ENCODE peak calls at places on chromosomes 11 and 22, in four cellular contexts. Z is SK-N-SH, S is K562, K is HepG2. P is an unnamed sample.

GRCh38 chr22:33654173-33654890 is 265.9 kb downstream of the LARGE1 start:
- DNase-seq in Z (no peak), K (no peak), S (no peak), P (no peak)

GRCh38 chr11:78201096-78201495 is 12.4 kb downstream of the USP35 start:
- DNase-seq in S (no peak), K (no peak), Z (no peak), P (no peak)

GRCh38 chr11:250740-251299 is 14.0 kb downstream of the PSMD13 start:
- DNase-seq in S (peak), Z (peak), K (no peak), P (peak)

GRCh38 chr22:40348025-40348658 is 1.8 kb downstream of the ADSL start:
- DNase-seq in Z (peak), S (peak), K (peak), P (peak)

GRCh38 chr11:113045146-113045545 is 83.9 kb downstream of the NCAM1 start:
- DNase-seq in K (no peak), Z (no peak), S (peak), P (no peak)

GRCh38 chr11:8631395-8632110 is 37.5 kb upstream of the STK33 start:
- DNase-seq in Z (no peak), K (no peak), S (peak), P (no peak)

GRCh38 chr11:91156041-91156440 is 933.2 kb upstream of the CHORDC1 start:
- DNase-seq in S (no peak), Z (no peak), K (no peak), P (no peak)

GRCh38 chr22:44587911-44588310 is 89.9 kb upstream of the RTL6 start:
- DNase-seq in K (no peak), Z (no peak), S (peak), P (no peak)

GRCh38 chr11:9462172-9462799 is 1.5 kb downstream of the ZNF143 start:
- DNase-seq in Z (no peak), K (no peak), S (no peak), P (no peak)

GRCh38 chr11:61083601-61084147 is 18.6 kb upstream of the CD5 start:
- DNase-seq in S (no peak), Z (no peak), K (no peak), P (no peak)

GRCh38 chr22:43077121-43077877 is 11.9 kb downstream of the TTLL1 start:
- DNase-seq in S (no peak), K (no peak), Z (no peak), P (no peak)

GRCh38 chr22:30336752-30337460 is 10.2 kb upstream of the TBC1D10A start:
- DNase-seq in K (no peak), Z (no peak), S (no peak), P (no peak)

GRCh38 chr11:35678975-35679374 is 16.4 kb downstream of the TRIM44 start:
- DNase-seq in Z (no peak), S (no peak), K (no peak), P (no peak)

GRCh38 chr11:390175-390574 is 3.8 kb upstream of the PKP3 start:
- DNase-seq in Z (no peak), K (peak), S (peak), P (peak)

GRCh38 chr11:27429740-27430451 is 42.7 kb downstream of the LGR4 start:
- DNase-seq in S (no peak), Z (peak), K (no peak), P (no peak)

GRCh38 chr11:115425816-115426215 is 78.4 kb downstream of the CADM1 start:
- DNase-seq in Z (no peak), S (no peak), K (no peak), P (no peak)

GRCh38 chr11:130118636-130119387 is 40.8 kb upstream of the ST14 start:
- DNase-seq in K (peak), Z (no peak), S (no peak), P (no peak)

GRCh38 chr22:24951942-24952836 is at the start of gene KIAA1671:
- DNase-seq in Z (peak), K (peak), S (peak), P (peak)

GRCh38 chr11:119222308-119222707 is 16.2 kb downstream of the CBL start:
- DNase-seq in S (no peak), Z (peak), K (no peak), P (no peak)

GRCh38 chr22:44246615-44247326 is 66.0 kb downstream of the SHISAL1 start:
- DNase-seq in K (no peak), S (no peak), Z (no peak), P (no peak)

GRCh38 chr11:100890779-100891178 is 203.7 kb downstream of the ARHGAP42 start:
- DNase-seq in Z (no peak), K (no peak), S (no peak), P (no peak)

GRCh38 chr11:82936261-82936660 is 34.7 kb downstream of the DDIAS start:
- DNase-seq in S (no peak), Z (no peak), K (no peak), P (no peak)

GRCh38 chr22:17235149-17235655 is 16.0 kb upstream of the ADA2 start:
- DNase-seq in Z (no peak), K (no peak), S (no peak), P (peak)

GRCh38 chr11:30914143-30914762 is 328.1 kb upstream of the MPPED2 start:
- DNase-seq in S (peak), Z (peak), K (peak), P (peak)

GRCh38 chr22:41974691-41975290 is 5.5 kb downstream of the SEPTIN3 start:
- DNase-seq in Z (no peak), S (no peak), K (no peak), P (no peak)

GRCh38 chr22:36366291-36366708 is 21.5 kb downstream of the MYH9 start:
- DNase-seq in Z (no peak), K (no peak), S (no peak), P (no peak)

GRCh38 chr11:63768232-63769043 is at the start of gene ZFTA:
- DNase-seq in S (peak), K (no peak), Z (peak), P (peak)

GRCh38 chr11:72349616-72350218 is 84.6 kb downstream of the CLPB start:
- DNase-seq in K (no peak), S (peak), Z (peak), P (no peak)

GRCh38 chr11:45102810-45103621 is 43.4 kb upstream of the PRDM11 start:
- DNase-seq in S (peak), Z (peak), K (peak), P (peak)

GRCh38 chr11:94926698-94927237 is 46.6 kb downstream of the CWC15 start:
- DNase-seq in Z (peak), S (no peak), K (no peak), P (no peak)

GRCh38 chr11:64963072-64963631 is 8.8 kb downstream of the MAJIN start:
- DNase-seq in Z (no peak), K (no peak), S (no peak), P (no peak)

GRCh38 chr11:85551881-85552280 is 75.3 kb downstream of the DLG2 start:
- DNase-seq in S (no peak), K (no peak), Z (no peak), P (no peak)

GRCh38 chr22:36194971-36195370 is 6.6 kb downstream of the APOL4 start:
- DNase-seq in S (peak), Z (peak), K (peak), P (peak)

GRCh38 chr22:40289991-40290459 is 56.3 kb upstream of the ADSL start:
- DNase-seq in Z (no peak), S (no peak), K (no peak), P (no peak)

GRCh38 chr11:128544625-128545024 is 42.7 kb downstream of the ETS1 start:
- DNase-seq in Z (no peak), K (no peak), S (no peak), P (no peak)

GRCh38 chr11:130157111-130157510 is 2.5 kb upstream of the ST14 start:
- DNase-seq in Z (no peak), S (peak), K (no peak), P (no peak)

GRCh38 chr11:10379433-10379832 is 74.6 kb downstream of the ADM start:
- DNase-seq in K (no peak), Z (no peak), S (no peak), P (no peak)

DNA sequence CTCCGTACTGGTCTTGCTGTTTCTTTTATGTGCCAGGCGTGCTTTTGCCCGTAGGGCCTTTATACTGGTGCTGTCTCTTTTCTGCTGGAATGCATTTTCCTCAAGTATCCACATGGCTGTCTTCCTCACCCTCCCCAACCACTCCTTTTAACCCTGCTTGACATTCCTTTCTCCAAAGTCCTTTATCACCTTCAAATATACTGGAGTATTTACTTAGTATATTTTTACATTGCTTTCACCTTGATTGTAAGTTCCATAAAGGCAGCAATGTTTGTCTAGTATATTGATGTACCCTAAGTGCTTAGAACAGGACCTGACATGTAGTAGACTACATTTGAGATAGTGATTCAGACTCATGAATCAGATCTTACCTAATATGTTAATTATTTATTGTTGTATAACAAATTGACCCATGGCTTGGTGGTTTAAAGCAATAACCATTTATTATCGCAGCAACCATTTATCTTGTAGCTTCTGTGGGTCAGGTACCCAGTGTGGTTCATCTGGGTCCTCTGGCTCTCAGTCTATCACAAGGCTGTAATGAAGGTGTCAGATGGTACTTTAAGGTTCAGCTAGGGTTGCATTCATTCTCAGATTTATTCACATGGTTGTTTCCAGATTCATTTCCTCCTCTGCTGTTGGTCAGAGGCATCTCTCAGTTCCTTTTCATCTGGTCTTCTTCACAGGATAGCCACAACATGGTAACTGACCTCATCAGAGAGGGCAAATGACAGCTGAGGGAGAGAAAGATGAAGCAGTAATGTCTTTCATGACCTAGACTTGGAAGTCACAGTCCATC is 34.2 kb downstream of the DDX10 start:
- DNase-seq in K (no peak), Z (no peak), S (no peak), P (no peak)
- TF ChIP-seq FOXJ3 in K (no peak), Z (no peak), S (no peak), P (no peak)

DNA sequence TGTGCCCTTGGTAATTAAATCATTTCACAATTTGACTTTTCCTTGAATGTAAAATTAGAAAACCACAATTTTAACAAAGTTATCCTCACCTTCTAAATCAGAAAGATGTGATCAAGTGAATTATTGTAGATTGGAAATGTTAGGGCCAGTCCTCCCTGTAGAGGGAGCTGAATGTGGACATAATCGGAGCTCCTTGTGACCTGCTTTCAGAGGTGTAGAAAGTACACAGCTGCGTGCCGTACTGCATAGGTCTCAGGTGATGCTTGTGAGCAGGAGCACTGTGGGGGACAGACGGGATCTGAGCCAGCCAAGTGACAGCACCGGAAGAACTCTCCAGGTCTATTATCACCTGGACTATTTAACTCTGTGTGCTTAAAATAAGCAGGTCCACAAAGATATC is 338.0 kb downstream of the AASDHPPT start:
- DNase-seq in S (no peak), K (peak), Z (no peak), P (no peak)
- TF ChIP-seq CTCF in S (no peak), K (no peak), Z (peak), P (no peak)

DNA sequence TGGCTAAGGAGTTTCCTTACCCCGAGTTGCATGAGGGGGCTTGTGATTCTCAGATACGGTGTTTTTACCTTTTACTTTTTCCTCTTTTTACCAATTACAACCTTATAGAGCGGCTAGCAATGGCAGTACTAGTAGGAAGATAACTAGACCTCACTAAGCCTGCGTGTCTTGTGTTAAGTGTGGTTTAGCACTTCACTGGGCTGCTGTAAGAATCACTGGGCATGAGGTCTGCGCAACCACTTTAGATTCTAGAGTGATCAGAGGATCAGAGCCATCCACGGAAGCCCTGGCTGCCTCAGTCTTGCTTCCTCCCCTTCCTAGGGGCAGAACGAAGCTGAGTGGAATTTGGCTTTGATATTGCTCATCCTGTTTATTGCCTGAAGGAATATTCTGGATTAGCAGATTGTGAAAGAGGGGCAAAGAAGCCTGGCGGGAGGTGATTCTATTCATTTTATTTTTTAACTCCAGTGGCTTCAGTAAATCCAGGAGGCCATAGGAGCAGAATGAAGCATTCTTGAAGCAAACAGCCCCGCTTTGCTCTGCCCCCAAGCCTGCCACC is 88.5 kb downstream of the GRAMD1B start:
- DNase-seq in Z (no peak), K (no peak), S (no peak), P (no peak)
- TF ChIP-seq FOXJ3 in Z (no peak), K (no peak), S (no peak), P (no peak)

GRCh38 chr22:27214691-27215090 is 557.3 kb downstream of the MIAT start:
- DNase-seq in Z (no peak), S (no peak), K (no peak), P (no peak)
- TF ChIP-seq CTCF in Z (no peak), S (no peak), K (no peak), P (no peak)

GRCh38 chr22:46564084-46564714 is 26.8 kb upstream of the CELSR1 start:
- DNase-seq in K (no peak), Z (peak), S (no peak), P (no peak)
- TF ChIP-seq FOXJ3 in K (no peak), Z (no peak), S (no peak), P (no peak)

GRCh38 chr11:57340228-57340627 is 2.1 kb downstream of the P2RX3 start:
- DNase-seq in S (peak), K (no peak), Z (peak), P (peak)
- TF ChIP-seq CTCF in S (peak), K (peak), Z (peak), P (no peak)

P was measured in WTC11.